ENCODE peak calls at places on chromosomes 2 and 18, in seven cellular contexts. G is stimulated activated CD8-positive, alpha-beta memory T cell treated with anti-CD3 and anti-CD28 coated beads, Interleukin-12 subunit alpha, Interleukin-12 subunit beta, amount 100 ng/mL, for 1 hour; M is sciatic nerve; E is GM23248; B is endothelial cell; P is thoracic aorta; Q is left ventricle myocardium superior. F is an unnamed sample.

GRCh38 chr2:237257471-237257951 is 156.5 kb downstream of the COL6A3 start:
- DNase-seq in G (no peak), M (no peak), E (peak), B (no peak), P (no peak), Q (peak), F (no peak)

GRCh38 chr2:121136323-121136722 is 148.7 kb downstream of the TFCP2L1 start:
- DNase-seq in G (no peak), M (no peak), E (no peak), B (no peak), P (no peak), Q (no peak), F (no peak)

GRCh38 chr2:127072970-127073369 is 34.0 kb downstream of the BIN1 start:
- DNase-seq in G (no peak), M (no peak), E (no peak), B (no peak), P (no peak), Q (no peak), F (no peak)

GRCh38 chr2:7954223-7954622 is 727.6 kb upstream of the ID2 start:
- DNase-seq in G (no peak), M (no peak), E (no peak), B (no peak), P (no peak), Q (no peak), F (no peak)

GRCh38 chr2:120771556-120772208 is 36.0 kb downstream of the GLI2 start:
- DNase-seq in G (no peak), M (no peak), E (peak), B (no peak), P (no peak), Q (peak), F (peak)

GRCh38 chr2:241598487-241598886 is 38.5 kb downstream of the THAP4 start:
- DNase-seq in G (no peak), M (peak), E (no peak), B (no peak), P (no peak), Q (no peak), F (peak)

GRCh38 chr2:105179469-105180372 is 61.8 kb upstream of the GPR45 start:
- DNase-seq in G (no peak), M (no peak), E (peak), B (peak), P (no peak), Q (peak), F (peak)

GRCh38 chr18:48193521-48194251 is 215.5 kb downstream of the ZBTB7C start:
- DNase-seq in G (no peak), M (no peak), E (peak), B (no peak), P (no peak), Q (peak), F (no peak)

GRCh38 chr18:22230403-22231042 is 61.1 kb downstream of the GATA6 start:
- DNase-seq in G (no peak), M (no peak), E (peak), B (no peak), P (no peak), Q (no peak), F (peak)

GRCh38 chr2:76391663-76392062 is 680.9 kb upstream of the GCFC2 start:
- DNase-seq in G (no peak), M (no peak), E (no peak), B (no peak), P (no peak), Q (no peak), F (no peak)